ENCODE peak calls at places on chromosomes 6 and 20, in four cellular contexts. F is heart right ventricle, P is fibroblast of lung, Z is cardiac muscle cell. I is an unnamed sample.

GRCh38 chr6:128036808-128037570 is 136.1 kb upstream of the THEMIS start:
- DNase-seq in F (no peak), P (no peak), Z (no peak), I (no peak)

GRCh38 chr6:158149641-158150040 is 18.4 kb downstream of the SERAC1 start:
- DNase-seq in Z (no peak), P (peak; percentile 76), F (no peak), I (no peak)

GRCh38 chr20:2178328-2179232 is 77.0 kb downstream of the STK35 start:
- DNase-seq in Z (peak; percentile 3), F (no peak), P (peak; percentile 24), I (no peak)

GRCh38 chr20:47300071-47300470 is 56.4 kb downstream of the ZMYND8 start:
- DNase-seq in Z (no peak), F (no peak), P (peak; percentile 89), I (no peak)

GRCh38 chr6:114312931-114313330 is 29.9 kb downstream of the HS3ST5 start:
- DNase-seq in Z (no peak), P (peak; percentile 1), F (no peak), I (no peak)

GRCh38 chr6:116111552-116112528 is 11.2 kb downstream of the NT5DC1 start:
- DNase-seq in Z (peak; percentile 60), P (peak; percentile 35), F (no peak), I (no peak)

GRCh38 chr6:54802775-54803631 is 43.6 kb upstream of the FAM83B start:
- DNase-seq in F (no peak), Z (no peak), P (peak; percentile 70), I (no peak)

GRCh38 chr6:169852504-169853195 is 101.2 kb downstream of the ERMARD start:
- DNase-seq in P (no peak), Z (no peak), F (no peak), I (no peak)

GRCh38 chr6:137191670-137192069 is 18.2 kb upstream of the IL22RA2 start:
- DNase-seq in Z (no peak), F (peak; percentile 37), P (no peak), I (no peak)

GRCh38 chr6:34809914-34810882 is 18.3 kb downstream of the BLTP3A start:
- DNase-seq in Z (no peak), P (peak; percentile 41), F (no peak), I (no peak)

GRCh38 chr20:61621381-61621780 is 369.3 kb downstream of the CDH4 start:
- DNase-seq in F (no peak), P (no peak), Z (no peak), I (no peak)

GRCh38 chr6:26571592-26572296 is 25.0 kb upstream of the ABT1 start:
- DNase-seq in P (peak; percentile 90), F (peak; percentile 40), Z (peak; percentile 72), I (no peak)

GRCh38 chr20:1463971-1464570 is 2.6 kb downstream of the NSFL1C start:
- DNase-seq in Z (no peak), P (peak; percentile 40), F (no peak), I (no peak)

GRCh38 chr6:81962198-81962597 is 209.7 kb upstream of the TENT5A start:
- DNase-seq in P (no peak), Z (no peak), F (no peak), I (no peak)

GRCh38 chr6:30889921-30890645 is 5.8 kb downstream of the DDR1 start:
- DNase-seq in Z (no peak), P (peak; percentile 52), F (no peak), I (no peak)

GRCh38 chr20:32316667-32317066 is 39.2 kb downstream of the KIF3B start:
- DNase-seq in Z (no peak), P (no peak), F (no peak), I (peak; percentile 8)

GRCh38 chr20:63706852-63707557 is 771 bp downstream of the ARFRP1 start:
- DNase-seq in P (no peak), F (peak; percentile 49), Z (peak; percentile 40), I (peak; percentile 77)
- TF ChIP-seq CTCF in P (peak; percentile 25), F (no peak), Z (peak; percentile 31), I (peak; percentile 57)

DNA sequence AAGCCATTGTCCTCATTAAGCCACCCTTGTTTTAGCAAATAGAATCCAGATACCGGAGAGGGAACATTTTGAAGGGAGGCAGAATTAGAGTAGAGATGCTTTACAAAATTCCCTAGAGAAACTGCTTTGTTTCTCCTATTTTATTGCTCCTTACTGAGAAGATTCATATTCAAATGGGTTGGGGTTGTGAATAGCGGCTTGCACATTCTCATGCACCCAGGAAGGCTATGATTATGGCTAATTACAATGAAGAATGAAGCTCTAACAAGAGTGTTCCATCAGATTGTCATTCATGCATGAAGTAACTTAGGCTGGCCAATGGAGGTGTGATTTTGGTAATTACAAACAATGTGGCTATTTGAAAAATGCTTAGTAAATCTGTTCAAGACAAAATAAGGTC is 129.5 kb downstream of the PACRG start:
- DNase-seq in F (no peak), P (peak; percentile 10), Z (no peak), I (no peak)
- H3K4me3 ChIP-seq in F (peak overlapping the region; percentile 35), P (no peak overlapping the region), Z (no peak overlapping the region), I (no peak overlapping the region)

DNA sequence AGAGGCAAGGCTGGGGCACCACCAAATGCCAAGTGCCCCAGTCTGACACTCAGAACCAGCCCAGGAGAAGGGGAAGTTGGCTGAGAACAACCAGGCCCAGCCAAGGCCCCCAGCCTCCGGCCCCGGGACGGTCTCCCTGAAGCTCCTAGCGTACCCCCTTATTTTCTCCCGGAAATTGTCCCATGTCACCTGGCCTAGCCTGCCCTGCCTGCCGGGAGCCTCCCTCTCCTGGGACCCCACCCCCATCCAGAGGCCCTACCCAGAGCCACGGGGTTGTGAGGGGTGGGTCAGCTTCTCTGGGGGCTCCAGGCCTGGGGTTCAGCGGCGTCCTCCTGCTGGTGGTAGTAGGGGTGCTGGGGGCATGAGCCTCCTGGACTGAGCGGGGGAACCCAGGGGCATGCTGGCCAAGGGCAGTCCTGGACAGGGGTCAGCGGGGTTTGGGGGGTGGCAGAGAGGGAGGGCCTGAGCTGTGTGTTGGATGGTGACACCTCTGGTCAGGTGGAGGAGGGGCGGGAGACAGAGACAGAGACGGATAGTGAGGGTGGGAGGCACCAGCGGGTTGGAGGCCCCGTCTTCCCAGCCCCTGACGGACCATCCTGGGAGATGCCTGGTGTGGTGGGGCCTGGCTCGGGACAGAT is 7.9 kb upstream of the SLCO4A1 start:
- DNase-seq in Z (no peak), F (no peak), P (no peak), I (no peak)
- H3K27me3 ChIP-seq in Z (peaks cover 6% of the 10 kb centered on the region), F (peaks cover 78% of the 10 kb centered on the region), P (peaks cover 11% of the 10 kb centered on the region), I (no peaks in the 10 kb centered on the region)

GRCh38 chr6:28772480-28773381 is 151.1 kb downstream of the TRIM27 start:
- DNase-seq in F (no peak), Z (no peak), P (no peak), I (no peak)

GRCh38 chr6:28770732-28771131 is 153.1 kb downstream of the TRIM27 start:
- DNase-seq in P (no peak), Z (no peak), F (no peak), I (no peak)

GRCh38 chr6:28769626-28770402 is 154.0 kb downstream of the TRIM27 start:
- DNase-seq in Z (peak; percentile 50), P (peak; percentile 51), F (no peak), I (no peak)

GRCh38 chr6:28774292-28775051 is 149.3 kb downstream of the TRIM27 start:
- DNase-seq in Z (no peak), P (no peak), F (no peak), I (no peak)

GRCh38 chr6:28771401-28772267 is 152.2 kb downstream of the TRIM27 start:
- DNase-seq in Z (peak; percentile 47), P (no peak), F (no peak), I (no peak)
- TF ChIP-seq CTCF in Z (no peak), P (no peak), F (no peak), I (no peak)

I was measured in right lobe of liver.